ENCODE peak calls at places on chromosomes 7 and 10, in ten cellular contexts. J, B, S, Y, D, R, A, V, Q and Z are unnamed samples.

GRCh38 chr7:137689761-137690160 is 157.0 kb downstream of the DGKI start:
- DNase-seq in Q (no peak), S (no peak), V (no peak), J (no peak), B (no peak), D (no peak), Y (no peak), A (no peak), R (no peak), Z (no peak)

GRCh38 chr7:49790209-49790608 is 16.8 kb downstream of the VWC2 start:
- DNase-seq in Y (no peak), A (no peak), S (no peak), D (no peak), Q (no peak), B (no peak), J (no peak), R (no peak), V (no peak), Z (no peak)

GRCh38 chr7:19916011-19916410 is 142.6 kb upstream of the TMEM196 start:
- DNase-seq in R (no peak), Y (no peak), S (peak; percentile 64), D (no peak), V (no peak), Q (no peak), J (no peak), B (no peak), A (no peak), Z (no peak)

GRCh38 chr10:43253461-43254198 is 13.2 kb downstream of the RASGEF1A start:
- DNase-seq in J (no peak), Y (no peak), Q (peak; percentile 1), A (no peak), B (peak; percentile 68), V (no peak), R (peak; percentile 6), S (no peak), D (peak; percentile 4), Z (no peak)

GRCh38 chr7:21972397-21972784 is 26.7 kb upstream of the CDCA7L start:
- DNase-seq in Q (no peak), V (no peak), S (no peak), D (no peak), A (no peak), R (no peak), B (no peak), J (no peak), Y (no peak), Z (no peak)

GRCh38 chr7:26534649-26535482 is 243.2 kb downstream of the SNX10 start:
- DNase-seq in V (no peak), S (no peak), A (peak; percentile 41), J (no peak), Q (no peak), D (peak; percentile 43), R (no peak), Y (no peak), B (no peak), Z (no peak)

GRCh38 chr7:1954366-1955004 is 278.3 kb downstream of the MAD1L1 start:
- DNase-seq in Y (no peak), R (no peak), A (no peak), S (no peak), B (peak; percentile 51), D (no peak), Q (no peak), V (no peak), J (no peak), Z (no peak)

GRCh38 chr10:92387289-92387940 is 96.4 kb downstream of the MARCHF5 start:
- DNase-seq in D (peak; percentile 90), B (no peak), Y (peak; percentile 71), R (no peak), V (peak; percentile 49), J (peak; percentile 88), A (no peak), Q (no peak), S (peak; percentile 84), Z (peak; percentile 83)

GRCh38 chr10:15715619-15716227 is 4.0 kb downstream of the ITGA8 start:
- DNase-seq in Y (no peak), D (peak; percentile 20), J (peak; percentile 9), V (no peak), R (no peak), A (no peak), Q (no peak), B (no peak), S (peak; percentile 3), Z (no peak)

GRCh38 chr10:30284860-30285594 is 64.1 kb downstream of the MTPAP start:
- DNase-seq in A (no peak), R (no peak), S (peak; percentile 37), J (no peak), B (no peak), Q (peak; percentile 19), V (no peak), Y (peak; percentile 9), D (no peak), Z (peak; percentile 48)

GRCh38 chr7:112556633-112557032 is 75.8 kb downstream of the LSMEM1 start:
- DNase-seq in B (no peak), Y (peak; percentile 14), Q (no peak), V (no peak), R (no peak), S (no peak), D (no peak), J (no peak), A (no peak), Z (peak; percentile 71)

GRCh38 chr7:111958889-111959288 is 247.3 kb downstream of the DOCK4 start:
- DNase-seq in Q (no peak), A (peak; percentile 30), D (peak; percentile 34), R (no peak), J (no peak), S (no peak), Y (no peak), V (no peak), B (no peak), Z (no peak)

GRCh38 chr10:70135684-70136083 is 3.1 kb upstream of the AIFM2 start:
- DNase-seq in V (no peak), S (no peak), R (no peak), A (no peak), J (no peak), Y (no peak), D (no peak), Q (no peak), B (peak; percentile 31), Z (no peak)

GRCh38 chr10:107545717-107546116 is 381.2 kb upstream of the SORCS1 start:
- DNase-seq in A (no peak), S (no peak), V (no peak), R (no peak), B (peak; percentile 69), Q (no peak), D (no peak), Y (no peak), J (no peak), Z (no peak)

GRCh38 chr7:129606801-129607200 is 4.7 kb upstream of the NRF1 start:
- DNase-seq in R (no peak), Q (no peak), D (no peak), Y (peak; percentile 59), S (no peak), B (no peak), V (no peak), A (no peak), J (no peak), Z (peak; percentile 28)

GRCh38 chr10:131850490-131850880 is 50.3 kb upstream of the PPP2R2D start:
- DNase-seq in R (no peak), A (no peak), Y (peak; percentile 31), V (no peak), B (no peak), S (no peak), J (no peak), Q (no peak), D (no peak), Z (no peak)

GRCh38 chr7:42445691-42446090 is 208.7 kb upstream of the GLI3 start:
- DNase-seq in Q (no peak), S (no peak), D (no peak), V (no peak), A (no peak), B (no peak), J (no peak), R (no peak), Y (no peak), Z (no peak)

GRCh38 chr10:123445336-123445735 is 220.8 kb upstream of the GPR26 start:
- DNase-seq in B (peak; percentile 42), J (no peak), D (no peak), R (no peak), Y (no peak), V (no peak), S (no peak), Q (no peak), A (no peak), Z (no peak)

GRCh38 chr7:63008366-63008765 is 990.3 kb upstream of the ZNF722 start:
- DNase-seq in Y (peak; percentile 32), Q (no peak), S (no peak), J (no peak), V (no peak), B (no peak), A (no peak), R (no peak), D (no peak), Z (no peak)

GRCh38 chr10:73310475-73310874 is 48.2 kb downstream of the CFAP70 start:
- DNase-seq in J (no peak), B (no peak), V (no peak), S (no peak), A (no peak), Y (no peak), D (no peak), R (no peak), Q (no peak), Z (no peak)

GRCh38 chr7:158516524-158516923 is 71.1 kb downstream of the PTPRN2 start:
- DNase-seq in S (no peak), V (no peak), J (no peak), D (no peak), Q (no peak), B (no peak), A (no peak), R (no peak), Y (no peak), Z (no peak)

GRCh38 chr7:138407792-138408191 is 52.3 kb upstream of the TRIM24 start:
- DNase-seq in J (no peak), B (no peak), R (no peak), S (no peak), V (no peak), D (no peak), Q (no peak), Y (no peak), A (no peak), Z (no peak)

GRCh38 chr10:133166828-133167692 is 7.0 kb downstream of the KNDC1 start:
- DNase-seq in B (no peak), J (no peak), V (no peak), D (no peak), S (no peak), A (no peak), R (no peak), Y (no peak), Q (no peak), Z (no peak)

GRCh38 chr10:132272061-132272766 is 35.5 kb downstream of the STK32C start:
- DNase-seq in B (peak; percentile 60), R (no peak), V (no peak), Y (no peak), Q (no peak), J (no peak), D (no peak), A (no peak), S (peak; percentile 69), Z (no peak)

GRCh38 chr10:58435297-58435696 is 50.1 kb downstream of the TFAM start:
- DNase-seq in J (no peak), S (peak; percentile 98), A (no peak), R (no peak), Q (no peak), Y (no peak), D (no peak), V (peak; percentile 96), B (no peak), Z (peak; percentile 27)

GRCh38 chr7:153832160-153832559 is 220.0 kb upstream of the DPP6 start:
- DNase-seq in Y (peak; percentile 36), A (no peak), Q (no peak), R (no peak), D (no peak), B (no peak), V (no peak), J (no peak), S (no peak), Z (peak; percentile 31)

GRCh38 chr7:139340808-139341057 is 404 bp upstream of the FMC1 start:
- DNase-seq in D (no peak), A (no peak), B (peak; percentile 92), V (no peak), R (no peak), Y (no peak), Q (no peak), S (no peak), J (no peak), Z (no peak)

GRCh38 chr10:77877461-77878344 is 48.9 kb downstream of the DLG5 start:
- DNase-seq in A (no peak), R (peak; percentile 31), V (no peak), Q (peak; percentile 10), Y (peak; percentile 22), J (peak; percentile 33), S (peak; percentile 72), B (peak; percentile 87), D (peak; percentile 63), Z (peak; percentile 87)